ENCODE peak calls at places on chromosomes 13 and 19, in five cellular contexts. One of them, this sample, is unnamed.

GRCh38 chr13:46274094-46274698 is 62.5 kb downstream of the LRRC63 start:
- DNase-seq in activated B cell treated with CpG ODN at 0.5 μM for 24 hours: no peak
- DNase-seq in CD8-positive, alpha-beta memory T cell: no peak
- DNase-seq in Jurkat, Clone E6-1: no peak
- DNase-seq in posterior cingulate gyrus: no peak
- DNase-seq in this sample: no peak

GRCh38 chr13:110306340-110306959 is 507 bp downstream of the COL4A1 start:
- DNase-seq in Jurkat, Clone E6-1: no peak
- DNase-seq in posterior cingulate gyrus: no peak
- DNase-seq in CD8-positive, alpha-beta memory T cell: no peak
- DNase-seq in activated B cell treated with CpG ODN at 0.5 μM for 24 hours: no peak
- DNase-seq in this sample: no peak

GRCh38 chr13:110444226-110444653 is 117.3 kb downstream of the RAB20 start:
- DNase-seq in CD8-positive, alpha-beta memory T cell: no peak
- DNase-seq in Jurkat, Clone E6-1: no peak
- DNase-seq in posterior cingulate gyrus: no peak
- DNase-seq in activated B cell treated with CpG ODN at 0.5 μM for 24 hours: no peak
- DNase-seq in this sample: peak; percentile 79

GRCh38 chr19:41928754-41929535 is 696 bp upstream of the ERFL start:
- DNase-seq in CD8-positive, alpha-beta memory T cell: no peak
- DNase-seq in Jurkat, Clone E6-1: peak; percentile 59
- DNase-seq in posterior cingulate gyrus: no peak
- DNase-seq in activated B cell treated with CpG ODN at 0.5 μM for 24 hours: no peak
- DNase-seq in this sample: peak; percentile 53

GRCh38 chr19:38193445-38193844 is 30.6 kb downstream of the DPF1 start:
- DNase-seq in CD8-positive, alpha-beta memory T cell: no peak
- DNase-seq in posterior cingulate gyrus: no peak
- DNase-seq in activated B cell treated with CpG ODN at 0.5 μM for 24 hours: no peak
- DNase-seq in Jurkat, Clone E6-1: no peak
- DNase-seq in this sample: no peak

GRCh38 chr19:8034178-8034525 is 18.4 kb upstream of the CCL25 start:
- DNase-seq in Jurkat, Clone E6-1: no peak
- DNase-seq in posterior cingulate gyrus: no peak
- DNase-seq in CD8-positive, alpha-beta memory T cell: no peak
- DNase-seq in activated B cell treated with CpG ODN at 0.5 μM for 24 hours: no peak
- DNase-seq in this sample: no peak

GRCh38 chr19:57282011-57282636 is 1.8 kb downstream of the ZNF460 start:
- DNase-seq in posterior cingulate gyrus: no peak
- DNase-seq in Jurkat, Clone E6-1: no peak
- DNase-seq in CD8-positive, alpha-beta memory T cell: no peak
- DNase-seq in activated B cell treated with CpG ODN at 0.5 μM for 24 hours: no peak
- DNase-seq in this sample: peak; percentile 51

GRCh38 chr13:40172878-40173277 is 493.6 kb downstream of the FOXO1 start:
- DNase-seq in posterior cingulate gyrus: no peak
- DNase-seq in activated B cell treated with CpG ODN at 0.5 μM for 24 hours: no peak
- DNase-seq in Jurkat, Clone E6-1: no peak
- DNase-seq in CD8-positive, alpha-beta memory T cell: no peak
- DNase-seq in this sample: no peak

GRCh38 chr19:47094557-47095517 is 18.7 kb downstream of the ZC3H4 start:
- DNase-seq in CD8-positive, alpha-beta memory T cell: no peak
- DNase-seq in Jurkat, Clone E6-1: peak; percentile 74
- DNase-seq in posterior cingulate gyrus: peak; percentile 12
- DNase-seq in activated B cell treated with CpG ODN at 0.5 μM for 24 hours: no peak
- DNase-seq in this sample: peak; percentile 74

GRCh38 chr19:18488838-18489626 is 32.8 kb downstream of the ELL start:
- DNase-seq in Jurkat, Clone E6-1: no peak
- DNase-seq in activated B cell treated with CpG ODN at 0.5 μM for 24 hours: no peak
- DNase-seq in CD8-positive, alpha-beta memory T cell: no peak
- DNase-seq in posterior cingulate gyrus: no peak
- DNase-seq in this sample: no peak

GRCh38 chr19:11064831-11065303 is 24.4 kb upstream of the LDLR start:
- DNase-seq in posterior cingulate gyrus: no peak
- DNase-seq in Jurkat, Clone E6-1: no peak
- DNase-seq in activated B cell treated with CpG ODN at 0.5 μM for 24 hours: no peak
- DNase-seq in CD8-positive, alpha-beta memory T cell: no peak
- DNase-seq in this sample: no peak

GRCh38 chr19:7109678-7110289 is 40.3 kb downstream of the ZNF557 start:
- DNase-seq in Jurkat, Clone E6-1: no peak
- DNase-seq in activated B cell treated with CpG ODN at 0.5 μM for 24 hours: no peak
- DNase-seq in posterior cingulate gyrus: no peak
- DNase-seq in CD8-positive, alpha-beta memory T cell: no peak
- DNase-seq in this sample: no peak

GRCh38 chr19:47756627-47756929 is 11.2 kb downstream of the NOP53 start:
- DNase-seq in CD8-positive, alpha-beta memory T cell: no peak
- DNase-seq in activated B cell treated with CpG ODN at 0.5 μM for 24 hours: no peak
- DNase-seq in posterior cingulate gyrus: no peak
- DNase-seq in Jurkat, Clone E6-1: no peak
- DNase-seq in this sample: no peak

GRCh38 chr13:67023088-67023893 is 206.8 kb downstream of the PCDH9 start:
- DNase-seq in Jurkat, Clone E6-1: peak; percentile 89
- DNase-seq in CD8-positive, alpha-beta memory T cell: no peak
- DNase-seq in posterior cingulate gyrus: no peak
- DNase-seq in activated B cell treated with CpG ODN at 0.5 μM for 24 hours: no peak
- DNase-seq in this sample: no peak

GRCh38 chr13:73338389-73338788 is 279.6 kb downstream of the KLF5 start:
- DNase-seq in CD8-positive, alpha-beta memory T cell: no peak
- DNase-seq in posterior cingulate gyrus: no peak
- DNase-seq in Jurkat, Clone E6-1: no peak
- DNase-seq in activated B cell treated with CpG ODN at 0.5 μM for 24 hours: no peak
- DNase-seq in this sample: no peak

GRCh38 chr19:6738726-6739389 is 622 bp upstream of the TRIP10 start:
- DNase-seq in Jurkat, Clone E6-1: no peak
- DNase-seq in posterior cingulate gyrus: no peak
- DNase-seq in activated B cell treated with CpG ODN at 0.5 μM for 24 hours: peak; percentile 27
- DNase-seq in CD8-positive, alpha-beta memory T cell: peak; percentile 21
- DNase-seq in this sample: peak; percentile 57

GRCh38 chr13:72953391-72953960 is 105.3 kb upstream of the KLF5 start:
- DNase-seq in Jurkat, Clone E6-1: no peak
- DNase-seq in activated B cell treated with CpG ODN at 0.5 μM for 24 hours: no peak
- DNase-seq in posterior cingulate gyrus: no peak
- DNase-seq in CD8-positive, alpha-beta memory T cell: no peak
- DNase-seq in this sample: no peak

GRCh38 chr13:98033277-98034247 is 80.1 kb downstream of the IPO5 start:
- DNase-seq in Jurkat, Clone E6-1: no peak
- DNase-seq in activated B cell treated with CpG ODN at 0.5 μM for 24 hours: no peak
- DNase-seq in CD8-positive, alpha-beta memory T cell: no peak
- DNase-seq in posterior cingulate gyrus: no peak
- DNase-seq in this sample: peak; percentile 27

GRCh38 chr13:91347212-91347995 is at the start of gene MIR17HG:
- DNase-seq in posterior cingulate gyrus: peak; percentile 73
- DNase-seq in CD8-positive, alpha-beta memory T cell: peak; percentile 78
- DNase-seq in Jurkat, Clone E6-1: peak; percentile 88
- DNase-seq in activated B cell treated with CpG ODN at 0.5 μM for 24 hours: peak; percentile 81
- DNase-seq in this sample: peak; percentile 96

GRCh38 chr13:23960566-23961156 is 63.4 kb upstream of the C1QTNF9B start:
- DNase-seq in activated B cell treated with CpG ODN at 0.5 μM for 24 hours: no peak
- DNase-seq in CD8-positive, alpha-beta memory T cell: no peak
- DNase-seq in posterior cingulate gyrus: no peak
- DNase-seq in Jurkat, Clone E6-1: peak; percentile 23
- DNase-seq in this sample: peak; percentile 43

GRCh38 chr19:51341976-51342580 is at the start of gene VSIG10L:
- DNase-seq in Jurkat, Clone E6-1: no peak
- DNase-seq in posterior cingulate gyrus: no peak
- DNase-seq in activated B cell treated with CpG ODN at 0.5 μM for 24 hours: no peak
- DNase-seq in CD8-positive, alpha-beta memory T cell: no peak
- DNase-seq in this sample: no peak

GRCh38 chr19:5897189-5897969 is 6.2 kb downstream of the NDUFA11 start:
- DNase-seq in posterior cingulate gyrus: no peak
- DNase-seq in activated B cell treated with CpG ODN at 0.5 μM for 24 hours: no peak
- DNase-seq in CD8-positive, alpha-beta memory T cell: no peak
- DNase-seq in Jurkat, Clone E6-1: no peak
- DNase-seq in this sample: no peak

GRCh38 chr13:37136187-37136586 is 30.7 kb upstream of the CSNK1A1L start:
- DNase-seq in CD8-positive, alpha-beta memory T cell: no peak
- DNase-seq in activated B cell treated with CpG ODN at 0.5 μM for 24 hours: no peak
- DNase-seq in Jurkat, Clone E6-1: no peak
- DNase-seq in posterior cingulate gyrus: no peak
- DNase-seq in this sample: no peak

GRCh38 chr19:53910170-53910518 is 1.1 kb downstream of the CACNG7 start:
- DNase-seq in activated B cell treated with CpG ODN at 0.5 μM for 24 hours: no peak
- DNase-seq in Jurkat, Clone E6-1: no peak
- DNase-seq in posterior cingulate gyrus: no peak
- DNase-seq in CD8-positive, alpha-beta memory T cell: no peak
- DNase-seq in this sample: no peak

GRCh38 chr13:30978981-30979956 is 46.8 kb downstream of the TEX26 start:
- DNase-seq in posterior cingulate gyrus: no peak
- DNase-seq in Jurkat, Clone E6-1: peak; percentile 15
- DNase-seq in CD8-positive, alpha-beta memory T cell: peak; percentile 16
- DNase-seq in activated B cell treated with CpG ODN at 0.5 μM for 24 hours: no peak
- DNase-seq in this sample: peak; percentile 48

GRCh38 chr19:43306097-43306496 is 36.8 kb upstream of the PSG9 start:
- DNase-seq in Jurkat, Clone E6-1: no peak
- DNase-seq in activated B cell treated with CpG ODN at 0.5 μM for 24 hours: no peak
- DNase-seq in CD8-positive, alpha-beta memory T cell: no peak
- DNase-seq in posterior cingulate gyrus: no peak
- DNase-seq in this sample: no peak

GRCh38 chr13:30375436-30375835 is 46.9 kb upstream of the UBE2L5 start:
- DNase-seq in Jurkat, Clone E6-1: no peak
- DNase-seq in posterior cingulate gyrus: no peak
- DNase-seq in activated B cell treated with CpG ODN at 0.5 μM for 24 hours: no peak
- DNase-seq in CD8-positive, alpha-beta memory T cell: no peak
- DNase-seq in this sample: peak; percentile 45

GRCh38 chr13:62092949-62093348 is 677.3 kb upstream of the PCDH20 start:
- DNase-seq in CD8-positive, alpha-beta memory T cell: no peak
- DNase-seq in posterior cingulate gyrus: no peak
- DNase-seq in Jurkat, Clone E6-1: no peak
- DNase-seq in activated B cell treated with CpG ODN at 0.5 μM for 24 hours: no peak
- DNase-seq in this sample: no peak

GRCh38 chr19:49506575-49507105 is 5.8 kb upstream of the FCGRT start:
- DNase-seq in posterior cingulate gyrus: no peak
- DNase-seq in activated B cell treated with CpG ODN at 0.5 μM for 24 hours: peak; percentile 53
- DNase-seq in Jurkat, Clone E6-1: peak; percentile 71
- DNase-seq in CD8-positive, alpha-beta memory T cell: peak; percentile 65
- DNase-seq in this sample: peak; percentile 78

GRCh38 chr19:3506384-3507340 is 551 bp downstream of the FZR1 start:
- DNase-seq in posterior cingulate gyrus: no peak
- DNase-seq in Jurkat, Clone E6-1: no peak
- DNase-seq in CD8-positive, alpha-beta memory T cell: peak; percentile 36
- DNase-seq in activated B cell treated with CpG ODN at 0.5 μM for 24 hours: peak; percentile 28
- DNase-seq in this sample: peak; percentile 35

GRCh38 chr13:113949546-113949945 is 24.3 kb downstream of the C13orf46 start:
- DNase-seq in posterior cingulate gyrus: peak; percentile 17
- DNase-seq in activated B cell treated with CpG ODN at 0.5 μM for 24 hours: no peak
- DNase-seq in CD8-positive, alpha-beta memory T cell: no peak
- DNase-seq in Jurkat, Clone E6-1: no peak
- DNase-seq in this sample: no peak

GRCh38 chr13:113802090-113802531 is 43.1 kb downstream of the TMEM255B start:
- DNase-seq in activated B cell treated with CpG ODN at 0.5 μM for 24 hours: no peak
- DNase-seq in Jurkat, Clone E6-1: no peak
- DNase-seq in posterior cingulate gyrus: no peak
- DNase-seq in CD8-positive, alpha-beta memory T cell: no peak
- DNase-seq in this sample: no peak

GRCh38 chr13:66835040-66835628 is 395.0 kb downstream of the PCDH9 start:
- DNase-seq in posterior cingulate gyrus: peak; percentile 73
- DNase-seq in CD8-positive, alpha-beta memory T cell: no peak
- DNase-seq in Jurkat, Clone E6-1: no peak
- DNase-seq in activated B cell treated with CpG ODN at 0.5 μM for 24 hours: no peak
- DNase-seq in this sample: no peak

GRCh38 chr13:83831796-83832195 is 50.5 kb downstream of the SLITRK1 start:
- DNase-seq in posterior cingulate gyrus: no peak
- DNase-seq in activated B cell treated with CpG ODN at 0.5 μM for 24 hours: no peak
- DNase-seq in Jurkat, Clone E6-1: no peak
- DNase-seq in CD8-positive, alpha-beta memory T cell: no peak
- DNase-seq in this sample: no peak

GRCh38 chr13:51269039-51269438 is 46.8 kb downstream of the FAM124A start:
- DNase-seq in activated B cell treated with CpG ODN at 0.5 μM for 24 hours: no peak
- DNase-seq in CD8-positive, alpha-beta memory T cell: no peak
- DNase-seq in posterior cingulate gyrus: no peak
- DNase-seq in Jurkat, Clone E6-1: no peak
- DNase-seq in this sample: no peak

GRCh38 chr13:102852556-102852955 is 6.7 kb downstream of the ERCC5 start:
- DNase-seq in posterior cingulate gyrus: no peak
- DNase-seq in Jurkat, Clone E6-1: no peak
- DNase-seq in CD8-positive, alpha-beta memory T cell: no peak
- DNase-seq in activated B cell treated with CpG ODN at 0.5 μM for 24 hours: no peak
- DNase-seq in this sample: no peak

GRCh38 chr13:41974262-41974900 is 13.5 kb upstream of the VWA8 start:
- DNase-seq in posterior cingulate gyrus: no peak
- DNase-seq in CD8-positive, alpha-beta memory T cell: no peak
- DNase-seq in activated B cell treated with CpG ODN at 0.5 μM for 24 hours: no peak
- DNase-seq in Jurkat, Clone E6-1: peak; percentile 54
- DNase-seq in this sample: no peak

GRCh38 chr19:40421468-40421778 is 4.4 kb downstream of the SERTAD1 start:
- DNase-seq in Jurkat, Clone E6-1: no peak
- DNase-seq in CD8-positive, alpha-beta memory T cell: no peak
- DNase-seq in activated B cell treated with CpG ODN at 0.5 μM for 24 hours: no peak
- DNase-seq in posterior cingulate gyrus: no peak
- DNase-seq in this sample: no peak

GRCh38 chr19:50695251-50696064 is 24.1 kb downstream of the SHANK1 start:
- DNase-seq in Jurkat, Clone E6-1: peak; percentile 39
- DNase-seq in CD8-positive, alpha-beta memory T cell: no peak
- DNase-seq in posterior cingulate gyrus: no peak
- DNase-seq in activated B cell treated with CpG ODN at 0.5 μM for 24 hours: no peak
- DNase-seq in this sample: no peak

GRCh38 chr13:66751691-66752090 is 478.4 kb downstream of the PCDH9 start:
- DNase-seq in activated B cell treated with CpG ODN at 0.5 μM for 24 hours: no peak
- DNase-seq in posterior cingulate gyrus: no peak
- DNase-seq in CD8-positive, alpha-beta memory T cell: no peak
- DNase-seq in Jurkat, Clone E6-1: no peak
- DNase-seq in this sample: no peak